ENCODE peak calls at places on chromosomes 4 and X, in five cellular contexts. B is aorta, O is Right ventricle myocardium superior, V is H9, G is RKO. A is an unnamed sample.

GRCh38 chr4:48602222-48602621 is 112.2 kb downstream of the ZAR1 start:
- DNase-seq in B (no peak), O (no peak), V (no peak), G (peak), A (no peak)

GRCh38 chr4:41687971-41688370 is 60.6 kb downstream of the PHOX2B start:
- DNase-seq in B (no peak), O (no peak), V (no peak), G (no peak), A (no peak)

GRCh38 chrX:10031743-10032142 is 64.6 kb downstream of the CLDN34 start:
- DNase-seq in B (no peak), O (no peak), V (no peak), G (no peak), A (no peak)

GRCh38 chr4:124290678-124291077 is 421.9 kb downstream of the ANKRD50 start:
- DNase-seq in B (no peak), O (no peak), V (no peak), G (no peak), A (no peak)

GRCh38 chr4:145982791-145983190 is 44.2 kb upstream of the ZNF827 start:
- DNase-seq in B (no peak), O (no peak), V (no peak), G (no peak), A (no peak)

GRCh38 chr4:26326791-26327190 is 6.0 kb downstream of the RBPJ start:
- DNase-seq in B (no peak), O (no peak), V (no peak), G (peak), A (no peak)

GRCh38 chr4:49032440-49033161 is 46.5 kb downstream of the CWH43 start:
- DNase-seq in B (no peak), O (no peak), V (no peak), G (peak), A (peak)

GRCh38 chrX:48521353-48522243 is at the start of gene EBP:
- DNase-seq in B (peak), O (peak), V (peak), G (peak), A (peak)

GRCh38 chr4:122783301-122784215 is 43.1 kb upstream of the FGF2 start:
- DNase-seq in B (peak), O (peak), V (peak), G (peak), A (no peak)

GRCh38 chr4:169410839-169411770 is 140.3 kb upstream of the SH3RF1 start:
- DNase-seq in B (no peak), O (no peak), V (peak), G (no peak), A (peak)

GRCh38 chrX:104084534-104085277 is 8.7 kb upstream of the TMSB15C start:
- DNase-seq in B (no peak), O (no peak), V (no peak), G (no peak), A (no peak)

GRCh38 chr4:83074086-83074704 is 39.2 kb downstream of the COPS4 start:
- DNase-seq in B (no peak), O (no peak), V (peak), G (peak), A (peak)

GRCh38 chr4:135927651-135928050 is 1604.6 kb downstream of the PCDH18 start:
- DNase-seq in B (no peak), O (no peak), V (no peak), G (no peak), A (no peak)

GRCh38 chr4:52051615-52052474 is 741 bp downstream of the SPATA18 start:
- DNase-seq in B (peak), O (peak), V (peak), G (peak), A (peak)

GRCh38 chr4:135724426-135724825 is 1522.8 kb upstream of the PABPC4L start:
- DNase-seq in B (no peak), O (no peak), V (no peak), G (no peak), A (no peak)

GRCh38 chrX:9561199-9561598 is 96.3 kb downstream of the TBL1X start:
- DNase-seq in B (no peak), O (no peak), V (no peak), G (no peak), A (no peak)

GRCh38 chrX:137236837-137237236 is 203.0 kb upstream of the GPR101 start:
- DNase-seq in B (no peak), O (no peak), V (no peak), G (no peak), A (no peak)

GRCh38 chr4:185296665-185297460 is 87.5 kb downstream of the SNX25 start:
- DNase-seq in B (no peak), O (no peak), V (no peak), G (no peak), A (no peak)

GRCh38 chr4:70359115-70359661 is 1.4 kb upstream of the SMR3A start:
- DNase-seq in B (no peak), O (no peak), V (no peak), G (peak), A (no peak)

GRCh38 chr4:101277661-101278060 is 69.7 kb downstream of the PPP3CA start:
- DNase-seq in B (no peak), O (no peak), V (no peak), G (peak), A (no peak)

GRCh38 chr4:185955817-185956542 is 113.0 kb upstream of the TLR3 start:
- DNase-seq in B (no peak), O (no peak), V (no peak), G (no peak), A (no peak)

GRCh38 chr4:175767130-175767529 is 44.9 kb downstream of the GPM6A start:
- DNase-seq in B (no peak), O (no peak), V (no peak), G (no peak), A (no peak)

GRCh38 chrX:47571215-47571614 is 10.2 kb downstream of the ARAF start:
- DNase-seq in B (no peak), O (no peak), V (no peak), G (no peak), A (no peak)

A was measured in globus pallidus.